ENCODE peak calls at places on chromosomes 11 and 22, in nine cellular contexts. N, K, V, U, Q, M, W, O and L are unnamed samples.

GRCh38 chr11:57399221-57399620 is 8.8 kb upstream of the PRG2 start:
- DNase-seq in N (no peak), K (no peak), V (no peak), U (no peak), Q (peak; percentile 65), M (no peak), W (no peak), O (no peak), L (no peak)

GRCh38 chr22:23061471-23062280 is 8.6 kb upstream of the GNAZ start:
- DNase-seq in N (no peak), K (no peak), V (no peak), U (no peak), Q (no peak), M (no peak), W (no peak), O (peak; percentile 32), L (no peak)

GRCh38 chr11:74572349-74572748 is 20.0 kb upstream of the POLD3 start:
- DNase-seq in N (no peak), K (no peak), V (no peak), U (no peak), Q (no peak), M (no peak), W (no peak), O (no peak), L (no peak)

GRCh38 chr11:110490886-110491285 is 61.1 kb downstream of the FDX1 start:
- DNase-seq in N (no peak), K (no peak), V (no peak), U (peak; percentile 69), Q (peak; percentile 13), M (peak; percentile 86), W (no peak), O (no peak), L (no peak)

GRCh38 chr11:59607703-59608454 is 7.7 kb downstream of the OSBP start:
- DNase-seq in N (no peak), K (no peak), V (no peak), U (no peak), Q (no peak), M (no peak), W (no peak), O (no peak), L (no peak)

GRCh38 chr11:91373497-91373896 is 851.1 kb upstream of the FAT3 start:
- DNase-seq in N (no peak), K (no peak), V (no peak), U (no peak), Q (no peak), M (no peak), W (no peak), O (no peak), L (no peak)

GRCh38 chr22:24553597-24554315 is 1.2 kb downstream of the GUCD1 start:
- DNase-seq in N (no peak), K (no peak), V (no peak), U (no peak), Q (no peak), M (no peak), W (no peak), O (no peak), L (no peak)

GRCh38 chr11:119416606-119417580 is 6.1 kb downstream of the THY1 start:
- DNase-seq in N (no peak), K (no peak), V (no peak), U (peak; percentile 67), Q (no peak), M (peak; percentile 46), W (no peak), O (no peak), L (no peak)

GRCh38 chr11:65501530-65502273 is 2.9 kb downstream of the MALAT1 start:
- DNase-seq in N (no peak), K (no peak), V (no peak), U (no peak), Q (peak; percentile 59), M (peak; percentile 61), W (no peak), O (no peak), L (no peak)

GRCh38 chr11:17352925-17353227 is 1.3 kb downstream of the NCR3LG1 start:
- DNase-seq in N (no peak), K (no peak), V (no peak), U (peak; percentile 25), Q (peak; percentile 85), M (peak; percentile 57), W (peak; percentile 75), O (peak; percentile 67), L (no peak)

GRCh38 chr11:110818032-110818687 is 105.9 kb upstream of the ARHGAP20 start:
- DNase-seq in N (no peak), K (no peak), V (no peak), U (no peak), Q (peak; percentile 94), M (peak; percentile 76), W (no peak), O (no peak), L (no peak)

GRCh38 chr22:32971252-32971651 is 86.9 kb downstream of the SYN3 start:
- DNase-seq in N (no peak), K (no peak), V (no peak), U (no peak), Q (no peak), M (no peak), W (no peak), O (no peak), L (no peak)

GRCh38 chr11:76174330-76174729 is 32.0 kb downstream of the WNT11 start:
- DNase-seq in N (no peak), K (no peak), V (no peak), U (no peak), Q (no peak), M (no peak), W (no peak), O (no peak), L (no peak)

GRCh38 chr22:41256254-41256897 is 15.6 kb upstream of the CHADL start:
- DNase-seq in N (no peak), K (no peak), V (no peak), U (peak; percentile 72), Q (no peak), M (peak; percentile 80), W (no peak), O (no peak), L (no peak)

GRCh38 chr22:17797721-17798559 is 23.7 kb upstream of the BID start:
- DNase-seq in N (peak; percentile 95), K (no peak), V (no peak), U (no peak), Q (no peak), M (no peak), W (no peak), O (no peak), L (no peak)

GRCh38 chr11:130827697-130828377 is 88.4 kb downstream of the SNX19 start:
- DNase-seq in N (no peak), K (peak; percentile 66), V (no peak), U (peak; percentile 80), Q (peak; percentile 72), M (peak; percentile 84), W (peak; percentile 85), O (no peak), L (no peak)

GRCh38 chr11:13140873-13141655 is 131.9 kb downstream of the RASSF10 start:
- DNase-seq in N (no peak), K (no peak), V (no peak), U (no peak), Q (peak; percentile 81), M (no peak), W (no peak), O (peak; percentile 53), L (no peak)

GRCh38 chr11:131724436-131724995 is 354.1 kb downstream of the NTM start:
- DNase-seq in N (no peak), K (no peak), V (no peak), U (no peak), Q (no peak), M (no peak), W (no peak), O (no peak), L (no peak)